ENCODE peak calls at places on chromosomes 11 and 22, in four cellular contexts. One of them, this sample, is unnamed.

GRCh38 chr22:40322061-40322460 is 24.2 kb upstream of the ADSL start:
- DNase-seq in fibroblast of mammary gland: no peak
- DNase-seq in H9: no peak
- DNase-seq in NCI-H1092 treated with DMSO at 0.1 percent for 48 hours: no peak
- DNase-seq in this sample: no peak

GRCh38 chr11:9206496-9206895 is 58.7 kb downstream of the DENND5A start:
- DNase-seq in H9: no peak
- DNase-seq in NCI-H1092 treated with DMSO at 0.1 percent for 48 hours: no peak
- DNase-seq in fibroblast of mammary gland: peak
- DNase-seq in this sample: no peak

GRCh38 chr11:107928767-107929507 is 689 bp downstream of the RAB39A start:
- DNase-seq in fibroblast of mammary gland: no peak
- DNase-seq in H9: peak
- DNase-seq in NCI-H1092 treated with DMSO at 0.1 percent for 48 hours: peak
- DNase-seq in this sample: no peak

GRCh38 chr22:37996515-37997246 is 12.3 kb upstream of the SOX10 start:
- DNase-seq in NCI-H1092 treated with DMSO at 0.1 percent for 48 hours: no peak
- DNase-seq in H9: no peak
- DNase-seq in fibroblast of mammary gland: no peak
- DNase-seq in this sample: no peak

GRCh38 chr22:27845603-27846100 is 44.1 kb upstream of the MN1 start:
- DNase-seq in H9: no peak
- DNase-seq in fibroblast of mammary gland: no peak
- DNase-seq in NCI-H1092 treated with DMSO at 0.1 percent for 48 hours: no peak
- DNase-seq in this sample: no peak

GRCh38 chr11:10932976-10933375 is 75.1 kb upstream of the ZBED5 start:
- DNase-seq in H9: no peak
- DNase-seq in fibroblast of mammary gland: no peak
- DNase-seq in NCI-H1092 treated with DMSO at 0.1 percent for 48 hours: no peak
- DNase-seq in this sample: no peak

GRCh38 chr22:30881361-30882180 is 87.0 kb downstream of the MORC2 start:
- DNase-seq in fibroblast of mammary gland: no peak
- DNase-seq in H9: no peak
- DNase-seq in NCI-H1092 treated with DMSO at 0.1 percent for 48 hours: no peak
- DNase-seq in this sample: no peak

GRCh38 chr11:94010136-94010535 is 11.0 kb upstream of the HEPHL1 start:
- DNase-seq in fibroblast of mammary gland: no peak
- DNase-seq in NCI-H1092 treated with DMSO at 0.1 percent for 48 hours: no peak
- DNase-seq in H9: no peak
- DNase-seq in this sample: no peak

GRCh38 chr11:93474122-93474521 is 69.1 kb downstream of the SMCO4 start:
- DNase-seq in NCI-H1092 treated with DMSO at 0.1 percent for 48 hours: no peak
- DNase-seq in fibroblast of mammary gland: no peak
- DNase-seq in H9: no peak
- DNase-seq in this sample: no peak

GRCh38 chr11:22634897-22635629 is 9.4 kb upstream of the FANCF start:
- DNase-seq in H9: peak
- DNase-seq in fibroblast of mammary gland: peak
- DNase-seq in NCI-H1092 treated with DMSO at 0.1 percent for 48 hours: no peak
- DNase-seq in this sample: peak

GRCh38 chr11:2518112-2518982 is 73.5 kb downstream of the KCNQ1 start:
- DNase-seq in NCI-H1092 treated with DMSO at 0.1 percent for 48 hours: no peak
- DNase-seq in H9: peak
- DNase-seq in fibroblast of mammary gland: no peak
- DNase-seq in this sample: no peak

GRCh38 chr11:60477035-60477445 is 15.5 kb upstream of the MS4A12 start:
- DNase-seq in fibroblast of mammary gland: no peak
- DNase-seq in NCI-H1092 treated with DMSO at 0.1 percent for 48 hours: no peak
- DNase-seq in H9: no peak
- DNase-seq in this sample: no peak

GRCh38 chr22:36569999-36570398 is 41.0 kb upstream of the EIF3D start:
- DNase-seq in H9: peak
- DNase-seq in fibroblast of mammary gland: peak
- DNase-seq in NCI-H1092 treated with DMSO at 0.1 percent for 48 hours: peak
- DNase-seq in this sample: no peak

GRCh38 chr11:131464481-131464880 is 94.1 kb downstream of the NTM start:
- DNase-seq in fibroblast of mammary gland: no peak
- DNase-seq in NCI-H1092 treated with DMSO at 0.1 percent for 48 hours: no peak
- DNase-seq in H9: no peak
- DNase-seq in this sample: no peak

GRCh38 chr11:86136542-86136941 is 67.7 kb upstream of the PICALM start:
- DNase-seq in H9: no peak
- DNase-seq in NCI-H1092 treated with DMSO at 0.1 percent for 48 hours: no peak
- DNase-seq in fibroblast of mammary gland: no peak
- DNase-seq in this sample: no peak

GRCh38 chr11:288328-289144 is at the start of gene PGGHG:
- DNase-seq in fibroblast of mammary gland: no peak
- DNase-seq in NCI-H1092 treated with DMSO at 0.1 percent for 48 hours: no peak
- DNase-seq in H9: peak
- DNase-seq in this sample: no peak

GRCh38 chr11:32478277-32478731 is 43.0 kb upstream of the WT1 start:
- DNase-seq in H9: no peak
- DNase-seq in NCI-H1092 treated with DMSO at 0.1 percent for 48 hours: no peak
- DNase-seq in fibroblast of mammary gland: no peak
- DNase-seq in this sample: no peak

GRCh38 chr11:14672635-14673034 is 29.0 kb downstream of the PDE3B start:
- DNase-seq in fibroblast of mammary gland: peak
- DNase-seq in NCI-H1092 treated with DMSO at 0.1 percent for 48 hours: no peak
- DNase-seq in H9: no peak
- DNase-seq in this sample: no peak

GRCh38 chr22:19096555-19096954 is 25.7 kb downstream of the DGCR2 start:
- DNase-seq in H9: no peak
- DNase-seq in fibroblast of mammary gland: no peak
- DNase-seq in NCI-H1092 treated with DMSO at 0.1 percent for 48 hours: no peak
- DNase-seq in this sample: no peak

GRCh38 chr22:17237031-17237668 is 17.9 kb upstream of the ADA2 start:
- DNase-seq in NCI-H1092 treated with DMSO at 0.1 percent for 48 hours: no peak
- DNase-seq in H9: no peak
- DNase-seq in fibroblast of mammary gland: no peak
- DNase-seq in this sample: no peak

GRCh38 chr22:41799486-41800347 is 762 bp upstream of the CCDC134 start:
- DNase-seq in fibroblast of mammary gland: no peak
- DNase-seq in NCI-H1092 treated with DMSO at 0.1 percent for 48 hours: peak
- DNase-seq in H9: peak
- DNase-seq in this sample: no peak

GRCh38 chr11:19680824-19681368 is 31.7 kb upstream of the NAV2 start:
- DNase-seq in fibroblast of mammary gland: no peak
- DNase-seq in NCI-H1092 treated with DMSO at 0.1 percent for 48 hours: no peak
- DNase-seq in H9: no peak
- DNase-seq in this sample: no peak

GRCh38 chr11:2077061-2077802 is 62.0 kb downstream of the IGF2 start:
- DNase-seq in NCI-H1092 treated with DMSO at 0.1 percent for 48 hours: no peak
- DNase-seq in fibroblast of mammary gland: peak
- DNase-seq in H9: no peak
- DNase-seq in this sample: no peak

GRCh38 chr11:2203440-2204259 is 32.0 kb upstream of the TH start:
- DNase-seq in H9: no peak
- DNase-seq in NCI-H1092 treated with DMSO at 0.1 percent for 48 hours: no peak
- DNase-seq in fibroblast of mammary gland: no peak
- DNase-seq in this sample: no peak

GRCh38 chr11:62545437-62546243 is 966 bp downstream of the AHNAK start:
- DNase-seq in NCI-H1092 treated with DMSO at 0.1 percent for 48 hours: no peak
- DNase-seq in H9: peak
- DNase-seq in fibroblast of mammary gland: peak
- DNase-seq in this sample: peak

GRCh38 chr11:77150836-77151235 is 22.8 kb downstream of the MYO7A start:
- DNase-seq in NCI-H1092 treated with DMSO at 0.1 percent for 48 hours: no peak
- DNase-seq in fibroblast of mammary gland: no peak
- DNase-seq in H9: no peak
- DNase-seq in this sample: no peak

GRCh38 chr11:6757373-6757967 is 14.3 kb downstream of the OR2AG2 start:
- DNase-seq in NCI-H1092 treated with DMSO at 0.1 percent for 48 hours: peak
- DNase-seq in fibroblast of mammary gland: peak
- DNase-seq in H9: peak
- DNase-seq in this sample: no peak

GRCh38 chr11:38547464-38547863 is 1949.4 kb upstream of the RAG2 start:
- DNase-seq in NCI-H1092 treated with DMSO at 0.1 percent for 48 hours: no peak
- DNase-seq in H9: no peak
- DNase-seq in fibroblast of mammary gland: no peak
- DNase-seq in this sample: no peak

GRCh38 chr11:62671604-62672528 is at the start of the genes LBHD1 and UQCC3:
- DNase-seq in fibroblast of mammary gland: peak
- DNase-seq in NCI-H1092 treated with DMSO at 0.1 percent for 48 hours: peak
- DNase-seq in H9: peak
- DNase-seq in this sample: peak

GRCh38 chr11:111632798-111633197 is 30.5 kb downstream of the SIK2 start:
- DNase-seq in H9: no peak
- DNase-seq in fibroblast of mammary gland: no peak
- DNase-seq in NCI-H1092 treated with DMSO at 0.1 percent for 48 hours: peak
- DNase-seq in this sample: no peak

GRCh38 chr11:93796832-93797231 is 12.8 kb downstream of the MED17 start:
- DNase-seq in fibroblast of mammary gland: no peak
- DNase-seq in NCI-H1092 treated with DMSO at 0.1 percent for 48 hours: no peak
- DNase-seq in H9: no peak
- DNase-seq in this sample: no peak

GRCh38 chr11:28900427-28900826 is 792.2 kb downstream of the METTL15 start:
- DNase-seq in fibroblast of mammary gland: no peak
- DNase-seq in NCI-H1092 treated with DMSO at 0.1 percent for 48 hours: no peak
- DNase-seq in H9: no peak
- DNase-seq in this sample: no peak

GRCh38 chr11:48109046-48109666 is 107.5 kb upstream of the OR4B1 start:
- DNase-seq in H9: no peak
- DNase-seq in NCI-H1092 treated with DMSO at 0.1 percent for 48 hours: peak
- DNase-seq in fibroblast of mammary gland: peak
- DNase-seq in this sample: no peak

GRCh38 chr22:22210375-22210774 is 34.2 kb upstream of the VPREB1 start:
- DNase-seq in fibroblast of mammary gland: peak
- DNase-seq in NCI-H1092 treated with DMSO at 0.1 percent for 48 hours: no peak
- DNase-seq in H9: no peak
- DNase-seq in this sample: no peak

GRCh38 chr11:114081641-114082414 is 22.3 kb downstream of the ZBTB16 start:
- DNase-seq in H9: no peak
- DNase-seq in NCI-H1092 treated with DMSO at 0.1 percent for 48 hours: no peak
- DNase-seq in fibroblast of mammary gland: peak
- DNase-seq in this sample: no peak

GRCh38 chr11:114606003-114606801 is 10.6 kb upstream of the NXPE4 start:
- DNase-seq in H9: no peak
- DNase-seq in NCI-H1092 treated with DMSO at 0.1 percent for 48 hours: no peak
- DNase-seq in fibroblast of mammary gland: peak
- DNase-seq in this sample: no peak

GRCh38 chr11:45967506-45967905 is 45.0 kb downstream of the LARGE2 start:
- DNase-seq in fibroblast of mammary gland: no peak
- DNase-seq in NCI-H1092 treated with DMSO at 0.1 percent for 48 hours: no peak
- DNase-seq in H9: no peak
- DNase-seq in this sample: no peak

This sample was measured in brain pericyte.